ENCODE peak calls at places on chromosomes 12 and 14, in four cellular contexts. D is K562, B is HepG2, F is GM12878. C is an unnamed sample.

GRCh38 chr12:2299207-2299606 is 246.4 kb downstream of the CACNA1C start:
- DNase-seq in D (no peak), B (no peak), F (no peak), C (no peak)

GRCh38 chr14:63713058-63713457 is 14.8 kb downstream of the SGPP1 start:
- DNase-seq in D (no peak), F (no peak), B (no peak), C (no peak)

GRCh38 chr12:15114501-15114900 is 106.7 kb downstream of the RERG start:
- DNase-seq in B (no peak), D (no peak), F (no peak), C (no peak)

GRCh38 chr12:6941786-6942185 is 1.8 kb upstream of the RNU7-1 start:
- DNase-seq in B (no peak), F (no peak), D (no peak), C (no peak)

GRCh38 chr14:50344116-50344775 is 32.1 kb downstream of the DMAC2L start:
- DNase-seq in F (peak; percentile 74), B (no peak), D (no peak), C (no peak)

GRCh38 chr12:118237908-118238307 is 102.0 kb downstream of the PEBP1 start:
- DNase-seq in B (no peak), D (no peak), F (no peak), C (no peak)

GRCh38 chr12:33529810-33530209 is 90.2 kb upstream of the SYT10 start:
- DNase-seq in B (no peak), D (no peak), F (no peak), C (no peak)

GRCh38 chr12:115570271-115570777 is 707.2 kb downstream of the MED13L start:
- DNase-seq in D (no peak), F (no peak), B (no peak), C (no peak)

GRCh38 chr14:50399251-50400032 is 2.8 kb upstream of the CDKL1 start:
- DNase-seq in D (no peak), B (no peak), F (no peak), C (no peak)

GRCh38 chr12:132772551-132772950 is 10.9 kb upstream of the ANKLE2 start:
- DNase-seq in B (no peak), D (no peak), F (no peak), C (no peak)

GRCh38 chr12:127650626-127651025 is 616.3 kb upstream of the TMEM132C start:
- DNase-seq in D (no peak), F (no peak), B (no peak), C (no peak)

GRCh38 chr14:68109132-68109531 is 289.6 kb downstream of the RAD51B start:
- DNase-seq in D (no peak), B (no peak), F (no peak), C (no peak)

GRCh38 chr12:15834575-15834974 is 45.4 kb upstream of the EPS8 start:
- DNase-seq in D (no peak), F (no peak), B (no peak), C (no peak)

GRCh38 chr12:91098942-91099341 is 12.4 kb downstream of the LUM start:
- DNase-seq in F (no peak), B (no peak), D (no peak), C (no peak)

GRCh38 chr14:72744416-72745120 is 149.3 kb downstream of the DPF3 start:
- DNase-seq in F (no peak), B (no peak), D (no peak), C (no peak)

GRCh38 chr14:95300697-95301526 is 18.8 kb downstream of the CLMN start:
- DNase-seq in D (no peak), B (peak; percentile 96), F (no peak), C (no peak)

GRCh38 chr14:68757618-68758081 is 35.2 kb downstream of the ZFP36L1 start:
- DNase-seq in F (no peak), B (peak; percentile 39), D (peak; percentile 37), C (no peak)

GRCh38 chr14:72644038-72644437 is 249.9 kb downstream of the DPF3 start:
- DNase-seq in D (no peak), F (no peak), B (no peak), C (no peak)

GRCh38 chr12:98058838-98059237 is 456.6 kb upstream of the TMPO start:
- DNase-seq in B (no peak), D (no peak), F (no peak), C (no peak)

GRCh38 chr12:124002021-124002640 is 29.1 kb downstream of the ZNF664 start:
- DNase-seq in B (no peak), F (no peak), D (no peak), C (no peak)

GRCh38 chr12:130342442-130342841 is 4.8 kb downstream of the PIWIL1 start:
- DNase-seq in D (no peak), F (no peak), B (no peak), C (no peak)

GRCh38 chr12:68264175-68264863 is 10.9 kb upstream of the IL22 start:
- DNase-seq in D (no peak), B (no peak), F (no peak), C (no peak)

GRCh38 chr12:53820503-53820902 is 68.7 kb upstream of the CISTR start:
- DNase-seq in B (no peak), F (no peak), D (no peak), C (no peak)

GRCh38 chr14:67517083-67517482 is 16.0 kb upstream of the PLEKHH1 start:
- DNase-seq in B (no peak), F (no peak), D (no peak), C (peak; percentile 54)

GRCh38 chr12:69469854-69470188 is 367 bp upstream of the FRS2 start:
- DNase-seq in F (no peak), B (no peak), D (no peak), C (no peak)

GRCh38 chr12:126483145-126484068 is 1418.2 kb downstream of the AACS start:
- DNase-seq in F (no peak), D (no peak), B (no peak), C (no peak)

GRCh38 chr14:24171422-24172260 is at the start of gene REC8:
- DNase-seq in B (no peak), F (peak; percentile 82), D (no peak), C (peak; percentile 99)

GRCh38 chr12:30278401-30278800 is 417.3 kb downstream of the IPO8 start:
- DNase-seq in F (no peak), B (no peak), D (no peak), C (no peak)

GRCh38 chr12:62802981-62803380 is 132.0 kb downstream of the PPM1H start:
- DNase-seq in F (no peak), D (no peak), B (no peak), C (no peak)

GRCh38 chr14:84485016-84485415 is 1044.9 kb upstream of the FLRT2 start:
- DNase-seq in B (no peak), F (no peak), D (no peak), C (no peak)

GRCh38 chr14:59213368-59214315 is 25.2 kb downstream of the DAAM1 start:
- DNase-seq in B (peak; percentile 81), F (no peak), D (no peak), C (no peak)

GRCh38 chr12:52837781-52838736 is 3.9 kb upstream of the KRT79 start:
- DNase-seq in D (no peak), B (no peak), F (no peak), C (no peak)

GRCh38 chr14:81246561-81247270 is 26.0 kb upstream of the GTF2A1 start:
- DNase-seq in F (no peak), D (no peak), B (no peak), C (no peak)

GRCh38 chr12:101997102-101997501 is 64.7 kb downstream of the WASHC3 start:
- DNase-seq in F (no peak), B (no peak), D (no peak), C (no peak)

GRCh38 chr12:131720921-131721320 is 10.0 kb downstream of the SFSWAP start:
- DNase-seq in B (no peak), D (no peak), F (no peak), C (no peak)

GRCh38 chr14:60508707-60509437 is at the start of gene SIX6:
- DNase-seq in D (no peak), B (no peak), F (no peak), C (peak; percentile 82)

GRCh38 chr14:104881369-104881979 is 16.4 kb downstream of the CEP170B start:
- DNase-seq in B (no peak), D (no peak), F (no peak), C (no peak)

GRCh38 chr14:66782853-66783252 is 274.9 kb downstream of the GPHN start:
- DNase-seq in F (no peak), B (peak; percentile 40), D (no peak), C (no peak)

GRCh38 chr12:112900298-112901145 is 6.2 kb upstream of the OAS1 start:
- DNase-seq in F (no peak), B (peak; percentile 46), D (peak; percentile 63), C (peak; percentile 41)

GRCh38 chr12:112905451-112906089 is 1.2 kb upstream of the OAS1 start:
- DNase-seq in F (no peak), B (no peak), D (no peak), C (no peak)

GRCh38 chr12:112904571-112904970 is 2.2 kb upstream of the OAS1 start:
- DNase-seq in B (no peak), D (no peak), F (no peak), C (no peak)

GRCh38 chr12:112898380-112898779 is 8.4 kb upstream of the OAS1 start:
- DNase-seq in D (no peak), B (no peak), F (no peak), C (no peak)

DNA sequence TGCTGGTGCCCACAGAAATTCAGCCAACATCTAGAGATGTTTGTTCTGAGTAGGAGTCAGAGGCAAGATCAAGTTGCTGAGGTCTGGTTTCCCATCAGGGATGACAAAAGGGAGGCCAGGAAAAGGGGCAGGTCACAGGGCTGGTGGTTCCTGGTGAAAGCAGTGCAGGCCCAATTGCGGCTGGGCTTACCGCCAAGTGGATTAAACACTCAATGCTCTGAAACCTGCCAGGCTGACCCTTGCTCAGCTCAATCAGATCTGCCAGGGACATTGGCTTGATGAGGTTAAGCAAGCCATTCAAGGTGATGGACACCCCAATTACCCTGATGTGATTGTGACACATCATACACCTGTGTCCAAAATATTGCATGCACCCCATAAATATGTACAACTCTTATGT is 5.5 kb upstream of the OAS1 start:
- DNase-seq in B (no peak), F (no peak), D (no peak), C (no peak)
- TF ChIP-seq TCF7 in B (no peak), F (no peak), D (no peak), C (no peak)

GRCh38 chr14:55126089-55126488 is 3.0 kb upstream of the LGALS3 start:
- DNase-seq in F (no peak), B (no peak), D (no peak), C (no peak)
- TF ChIP-seq TCF7 in F (no peak), B (no peak), D (no peak), C (no peak)

DNA sequence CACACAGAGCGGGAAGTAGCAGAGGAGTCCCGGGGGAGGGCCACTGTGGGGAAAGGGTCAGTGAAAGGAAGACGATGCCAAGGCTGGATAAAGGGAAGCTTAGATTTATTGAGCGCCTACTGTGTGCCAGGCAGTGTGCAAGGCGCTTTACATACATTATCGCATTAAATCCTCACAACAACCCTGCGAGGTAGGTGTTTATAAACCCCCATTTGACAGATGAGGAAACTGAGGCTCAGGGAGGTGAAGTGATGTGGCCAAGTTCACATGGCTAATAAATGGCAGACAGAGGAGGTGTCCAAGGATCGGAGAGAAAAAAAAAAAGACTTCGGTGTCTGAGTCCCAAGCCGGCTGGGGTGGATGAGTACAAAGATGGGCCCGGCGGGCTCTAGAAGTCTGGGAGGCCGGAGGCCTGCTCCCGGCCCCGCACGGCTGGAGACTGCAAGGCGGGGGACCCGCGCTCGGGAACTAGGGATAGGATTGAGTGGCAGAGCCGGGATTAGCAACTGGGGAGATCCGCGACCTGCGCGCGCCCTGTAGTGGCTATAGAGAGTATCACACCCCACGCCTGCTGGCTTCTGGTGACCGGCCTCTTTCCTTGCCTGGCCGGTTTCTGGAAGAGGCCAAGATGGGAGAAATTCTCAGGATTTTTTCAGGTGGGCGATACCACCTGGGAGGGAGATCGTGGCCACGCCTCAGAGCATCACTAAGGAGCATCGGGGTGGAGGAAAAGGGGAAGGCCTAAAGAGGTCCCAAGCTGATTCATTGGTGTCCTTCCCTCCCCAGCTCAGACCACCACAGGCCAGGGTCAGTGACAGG is 3.9 kb downstream of the DDN start:
- DNase-seq in F (no peak), D (peak; percentile 88), B (peak; percentile 67), C (peak; percentile 93)
- TF ChIP-seq TCF7 in F (no peak), D (no peak), B (no peak), C (no peak)

GRCh38 chr14:90495357-90496276 is 98.8 kb downstream of the CALM1 start:
- DNase-seq in F (no peak), D (peak; percentile 60), B (peak; percentile 53), C (peak; percentile 80)
- TF ChIP-seq TCF7 in F (no peak), D (no peak), B (no peak), C (no peak)

C was measured in WTC11.